ENCODE peak calls at places on chromosomes 5 and 9, in ten cellular contexts. E is activated naive CD4-positive, alpha-beta T cell; V is stimulated activated CD8-positive, alpha-beta memory T cell treated with anti-CD3 and anti-CD28 coated beads, Interleukin-7, amount 100 ng/mL, for 4 hours; X is HTR-8/SVneo; D is GM03348; H is RCC 7860; S is NCI-H345; C is DMS153; L is tibial nerve; N is GM10248. O is an unnamed sample.

GRCh38 chr9:16653491-16654407 is 216.7 kb downstream of the BNC2 start:
- DNase-seq in C (peak), D (no peak), S (peak), X (no peak), H (no peak), V (no peak), L (peak), N (no peak), E (no peak), O (no peak)

GRCh38 chr5:113029614-113030013 is 53.0 kb downstream of the DCP2 start:
- DNase-seq in V (no peak), C (no peak), E (no peak), S (no peak), H (no peak), L (no peak), X (no peak), N (no peak), D (peak), O (no peak)

GRCh38 chr9:110027624-110028023 is 180.3 kb downstream of the C9orf152 start:
- DNase-seq in L (peak), C (no peak), N (no peak), X (no peak), V (no peak), H (no peak), D (no peak), S (peak), E (no peak), O (no peak)

GRCh38 chr9:84230355-84231136 is 110.0 kb downstream of the SLC28A3 start:
- DNase-seq in X (no peak), S (no peak), C (no peak), H (no peak), D (peak), L (no peak), V (no peak), N (no peak), E (no peak), O (no peak)

GRCh38 chr5:169657127-169657526 is 20.1 kb downstream of the DOCK2 start:
- DNase-seq in H (no peak), D (no peak), C (no peak), E (no peak), N (peak), X (no peak), V (no peak), L (no peak), S (no peak), O (no peak)

GRCh38 chr5:674630-675011 is 18.5 kb downstream of the TPPP start:
- DNase-seq in C (peak), S (no peak), X (no peak), N (no peak), L (no peak), E (no peak), H (no peak), D (no peak), V (no peak), O (no peak)

GRCh38 chr5:163757344-163757743 is 251.9 kb downstream of the MAT2B start:
- DNase-seq in L (no peak), D (no peak), S (no peak), V (peak), E (no peak), N (no peak), C (no peak), H (no peak), X (no peak), O (no peak)

GRCh38 chr5:125720745-125721144 is 702.5 kb upstream of the GRAMD2B start:
- DNase-seq in H (no peak), N (no peak), S (no peak), E (no peak), C (no peak), V (no peak), D (no peak), L (no peak), X (no peak), O (no peak)

GRCh38 chr9:69649566-69650260 is 22.5 kb downstream of the APBA1 start:
- DNase-seq in L (no peak), C (no peak), X (no peak), N (no peak), H (no peak), S (no peak), E (no peak), V (no peak), D (peak), O (no peak)

GRCh38 chr5:134151723-134152122 is 25.0 kb downstream of the SKP1 start:
- DNase-seq in S (no peak), N (no peak), C (no peak), D (no peak), L (no peak), H (no peak), E (no peak), X (no peak), V (no peak), O (no peak)

GRCh38 chr5:44538831-44539539 is 149.8 kb upstream of the FGF10 start:
- DNase-seq in E (no peak), H (no peak), X (no peak), S (no peak), N (no peak), C (no peak), L (peak), V (no peak), D (no peak), O (no peak)

GRCh38 chr5:43674536-43674935 is 71.6 kb downstream of the NNT start:
- DNase-seq in V (no peak), C (no peak), H (no peak), D (peak), N (no peak), S (no peak), L (no peak), E (no peak), X (no peak), O (no peak)

GRCh38 chr9:25861416-25861815 is 183.2 kb upstream of the TUSC1 start:
- DNase-seq in X (no peak), N (no peak), D (peak), V (no peak), S (no peak), H (no peak), E (no peak), L (no peak), C (no peak), O (no peak)

GRCh38 chr5:179123109-179123426 is 62.9 kb downstream of the ZNF354C start:
- DNase-seq in C (no peak), S (no peak), L (no peak), N (no peak), H (no peak), V (no peak), D (no peak), E (no peak), X (no peak), O (no peak)

GRCh38 chr9:93058357-93059096 is at the start of gene SUSD3:
- DNase-seq in E (peak), L (peak), D (peak), X (no peak), H (no peak), S (no peak), C (peak), V (peak), N (peak), O (no peak)

GRCh38 chr5:149940077-149940574 is 4.5 kb downstream of the PDE6A start:
- DNase-seq in D (no peak), N (no peak), S (no peak), L (no peak), X (no peak), V (no peak), C (no peak), E (no peak), H (peak), O (peak)

GRCh38 chr5:81749186-81749561 is 1.7 kb downstream of the SSBP2 start:
- DNase-seq in E (no peak), V (no peak), N (no peak), X (no peak), C (no peak), L (no peak), D (no peak), S (peak), H (no peak), O (no peak)

GRCh38 chr9:126173929-126174328 is 152.7 kb upstream of the MVB12B start:
- DNase-seq in C (no peak), N (no peak), X (no peak), V (no peak), D (no peak), S (no peak), H (no peak), E (no peak), L (no peak), O (no peak)

GRCh38 chr9:92759990-92760893 is 4.4 kb downstream of the BICD2 start:
- DNase-seq in C (no peak), N (no peak), V (no peak), S (no peak), E (no peak), H (no peak), X (no peak), L (no peak), D (peak), O (no peak)

GRCh38 chr5:112434650-112435049 is 15.6 kb upstream of the EPB41L4A start:
- DNase-seq in S (no peak), H (no peak), N (no peak), D (no peak), L (no peak), X (no peak), E (no peak), V (no peak), C (no peak), O (no peak)

GRCh38 chr5:57482671-57483106 is at the start of gene ACTBL2:
- DNase-seq in E (no peak), N (no peak), C (no peak), V (no peak), D (peak), L (no peak), H (peak), X (no peak), S (no peak), O (no peak)

GRCh38 chr9:128575921-128576320 is 23.5 kb downstream of the SPTAN1 start:
- DNase-seq in D (peak), S (no peak), C (no peak), V (no peak), L (no peak), N (no peak), E (no peak), X (no peak), H (no peak), O (no peak)

GRCh38 chr5:177367323-177367848 is 9.7 kb downstream of the RGS14 start:
- DNase-seq in X (no peak), E (no peak), V (no peak), L (no peak), S (no peak), C (no peak), H (no peak), D (no peak), N (no peak), O (no peak)

GRCh38 chr5:74641778-74642542 is 1.4 kb upstream of the ENC1 start:
- DNase-seq in V (no peak), S (peak), D (peak), X (peak), H (peak), N (peak), E (no peak), C (no peak), L (peak), O (no peak)

GRCh38 chr5:82594097-82594496 is 315.9 kb upstream of the RPS23 start:
- DNase-seq in D (no peak), N (no peak), V (no peak), E (no peak), H (no peak), X (no peak), L (no peak), C (no peak), S (no peak), O (no peak)

GRCh38 chr5:179212870-179213269 is 132.4 kb downstream of the ADAMTS2 start:
- DNase-seq in D (peak), H (no peak), L (no peak), E (no peak), V (no peak), X (no peak), N (no peak), S (no peak), C (peak), O (no peak)

GRCh38 chr5:76029739-76030138 is 53.4 kb upstream of the SV2C start:
- DNase-seq in X (no peak), E (no peak), L (no peak), S (no peak), C (no peak), H (no peak), V (no peak), D (no peak), N (no peak), O (no peak)

GRCh38 chr5:78927657-78928282 is 57.3 kb downstream of the ARSB start:
- DNase-seq in D (no peak), X (no peak), H (peak), V (no peak), C (no peak), E (no peak), L (no peak), N (no peak), S (no peak), O (no peak)

GRCh38 chr5:143352691-143353090 is 50.8 kb downstream of the NR3C1 start:
- DNase-seq in E (no peak), X (no peak), S (no peak), V (peak), N (no peak), L (no peak), D (no peak), H (no peak), C (no peak), O (no peak)